ENCODE peak calls at places on chromosomes 12 and 14, in seven cellular contexts. U is amniotic stem cell, D is tibial nerve, E is HT1080, F is ELR, B is left colon, G is GM04504. T is an unnamed sample.

GRCh38 chr12:124747426-124748161 is 116.1 kb downstream of the SCARB1 start:
- DNase-seq in U (no peak), D (no peak), E (peak; percentile 89), F (peak; percentile 95), B (no peak), G (peak; percentile 90), T (peak; percentile 71)

GRCh38 chr14:92696356-92696755 is 52.1 kb downstream of the LGMN start:
- DNase-seq in U (no peak), D (no peak), E (no peak), F (no peak), B (no peak), G (no peak), T (no peak)

GRCh38 chr12:41242613-41243012 is 54.5 kb downstream of the PDZRN4 start:
- DNase-seq in U (no peak), D (no peak), E (no peak), F (no peak), B (no peak), G (no peak), T (no peak)

GRCh38 chr12:32261638-32262037 is 137.7 kb upstream of the FGD4 start:
- DNase-seq in U (no peak), D (no peak), E (no peak), F (no peak), B (no peak), G (no peak), T (no peak)

GRCh38 chr12:89750821-89751227 is 42.2 kb upstream of the ATP2B1 start:
- DNase-seq in U (peak; percentile 16), D (no peak), E (no peak), F (peak; percentile 48), B (no peak), G (no peak), T (no peak)

GRCh38 chr14:99064262-99064954 is 207.6 kb downstream of the BCL11B start:
- DNase-seq in U (no peak), D (no peak), E (no peak), F (no peak), B (no peak), G (no peak), T (no peak)

GRCh38 chr12:38547586-38547985 is 231.0 kb downstream of the ALG10B start:
- DNase-seq in U (no peak), D (no peak), E (peak; percentile 33), F (no peak), B (no peak), G (no peak), T (no peak)

GRCh38 chr12:3119745-3120660 is 42.8 kb downstream of the TSPAN9 start:
- DNase-seq in U (no peak), D (no peak), E (no peak), F (peak; percentile 25), B (no peak), G (peak; percentile 81), T (no peak)

T was measured in HTR-8/SVneo.